ENCODE peak calls at places on chromosomes 2 and 18, in five cellular contexts. B, J, P, Z and G are unnamed samples.

GRCh38 chr2:10120158-10120937 is 2.2 kb upstream of the RRM2 start:
- DNase-seq in B (no peak), J (peak), P (peak), Z (peak), G (peak)

GRCh38 chr2:207082619-207083018 is 83.1 kb downstream of the KLF7 start:
- DNase-seq in B (no peak), J (no peak), P (no peak), Z (no peak), G (no peak)

GRCh38 chr2:171963198-171963597 is 36.6 kb upstream of the METAP1D start:
- DNase-seq in B (no peak), J (no peak), P (no peak), Z (no peak), G (no peak)

GRCh38 chr2:82652117-82652516 is 1807.0 kb downstream of the SUCLG1 start:
- DNase-seq in B (no peak), J (no peak), P (no peak), Z (no peak), G (no peak)

GRCh38 chr18:77995593-77995992 is 745.9 kb downstream of the GALR1 start:
- DNase-seq in B (no peak), J (no peak), P (no peak), Z (no peak), G (no peak)

GRCh38 chr18:54607213-54607934 is 16.3 kb downstream of the DYNAP start:
- DNase-seq in B (no peak), J (peak), P (peak), Z (no peak), G (no peak)

GRCh38 chr2:17148298-17149228 is 369.7 kb downstream of the RAD51AP2 start:
- DNase-seq in B (no peak), J (no peak), P (peak), Z (no peak), G (no peak)

GRCh38 chr2:25259744-25260124 is 82.0 kb downstream of the DNMT3A start:
- DNase-seq in B (no peak), J (no peak), P (peak), Z (no peak), G (no peak)

GRCh38 chr2:143171817-143172216 is 42.6 kb downstream of the ARHGAP15 start:
- DNase-seq in B (no peak), J (no peak), P (peak), Z (no peak), G (no peak)

GRCh38 chr2:33645861-33646260 is 46.8 kb upstream of the FAM98A start:
- DNase-seq in B (no peak), J (no peak), P (no peak), Z (no peak), G (no peak)

GRCh38 chr2:98771771-98772521 is 41.0 kb upstream of the MGAT4A start:
- DNase-seq in B (no peak), J (no peak), P (no peak), Z (no peak), G (no peak)

GRCh38 chr2:8638327-8638726 is 43.5 kb upstream of the ID2 start:
- DNase-seq in B (no peak), J (no peak), P (peak), Z (no peak), G (no peak)

GRCh38 chr2:11944311-11944710 is 197.9 kb downstream of the LPIN1 start:
- DNase-seq in B (no peak), J (no peak), P (no peak), Z (no peak), G (no peak)

GRCh38 chr2:209102319-209102718 is 321.5 kb upstream of the MAP2 start:
- DNase-seq in B (no peak), J (no peak), P (no peak), Z (no peak), G (no peak)

GRCh38 chr2:128715360-128715759 is 396.7 kb upstream of the HS6ST1 start:
- DNase-seq in B (no peak), J (no peak), P (no peak), Z (no peak), G (no peak)

GRCh38 chr2:30282721-30283120 is 51.4 kb downstream of the LBH start:
- DNase-seq in B (no peak), J (no peak), P (no peak), Z (no peak), G (no peak)

GRCh38 chr18:75898666-75899065 is 471.2 kb upstream of the SMIM21 start:
- DNase-seq in B (no peak), J (no peak), P (no peak), Z (no peak), G (no peak)

GRCh38 chr18:75895135-75895534 is 467.6 kb upstream of the SMIM21 start:
- DNase-seq in B (no peak), J (no peak), P (no peak), Z (no peak), G (no peak)

DNA sequence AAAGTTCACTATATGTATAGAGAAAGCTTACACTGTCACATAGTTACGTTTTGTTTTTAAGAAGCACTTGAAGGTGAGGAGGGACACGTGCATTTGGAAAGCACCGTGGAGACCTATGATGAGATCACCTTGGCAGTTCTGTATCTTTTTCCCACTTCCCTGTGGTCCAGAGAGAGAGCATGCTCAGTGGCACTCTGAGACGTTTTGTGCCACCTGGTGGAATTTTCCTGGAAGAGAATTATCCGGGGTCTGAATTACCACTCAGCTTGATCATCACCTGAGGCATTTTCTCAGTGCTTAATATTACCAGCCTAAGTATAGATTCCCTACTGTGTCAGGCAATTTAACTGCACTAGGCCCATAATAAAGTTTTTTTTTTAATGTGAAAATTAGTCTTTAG is 469.4 kb upstream of the SMIM21 start:
- DNase-seq in B (no peak), J (no peak), P (peak), Z (no peak), G (no peak)
- TF ChIP-seq CTCF in B (peak), J (no peak), P (peak), Z (no peak), G (no peak)

GRCh38 chr2:183825710-183826109 is 701.5 kb downstream of the NUP35 start:
- DNase-seq in B (no peak), J (no peak), P (no peak), Z (no peak), G (no peak)
- TF ChIP-seq CTCF in B (no peak), J (no peak), P (no peak), Z (no peak), G (no peak)

GRCh38 chr2:19600506-19600905 is 242.1 kb upstream of the OSR1 start:
- DNase-seq in B (no peak), J (no peak), P (no peak), Z (no peak), G (no peak)
- TF ChIP-seq CTCF in B (no peak), J (no peak), P (no peak), Z (no peak), G (no peak)

GRCh38 chr2:163736433-163737168 is 793 bp upstream of the FIGN start:
- DNase-seq in B (no peak), J (no peak), P (peak), Z (peak), G (peak)
- TF ChIP-seq CTCF in B (peak), J (no peak), P (peak), Z (no peak), G (no peak)